ENCODE peak calls at places on chromosomes 1 and 21, in seven cellular contexts. A is CD4-positive, alpha-beta T cell; I is colonic mucosa; T is CD8-positive, alpha-beta T cell; D is heart right ventricle; K is tibial artery; Z is A549. C is an unnamed sample.

GRCh38 chr1:177800386-177801058 is 169.3 kb downstream of the SEC16B start:
- DNase-seq in Z (no peak), T (no peak), A (no peak), I (no peak), D (no peak), K (no peak), C (no peak)

GRCh38 chr1:32172621-32173245 is 6.7 kb upstream of the TXLNA start:
- DNase-seq in D (no peak), A (no peak), T (no peak), Z (no peak), I (no peak), K (no peak), C (no peak)

GRCh38 chr1:93690921-93691789 is 9.5 kb upstream of the BCAR3 start:
- DNase-seq in Z (no peak), K (no peak), I (peak; percentile 43), A (no peak), T (no peak), D (no peak), C (no peak)

GRCh38 chr1:214341918-214342317 is 61.0 kb downstream of the SMYD2 start:
- DNase-seq in K (no peak), Z (no peak), I (no peak), D (no peak), T (no peak), A (no peak), C (no peak)

GRCh38 chr1:116330342-116330652 is 42.7 kb upstream of the ATP1A1 start:
- DNase-seq in T (no peak), D (no peak), I (no peak), K (no peak), A (no peak), Z (no peak), C (no peak)

GRCh38 chr1:188590641-188591040 is 1761.9 kb downstream of the PLA2G4A start:
- DNase-seq in Z (no peak), K (no peak), A (no peak), T (no peak), I (no peak), D (no peak), C (no peak)

GRCh38 chr1:189657715-189658114 is 819.9 kb downstream of the BRINP3 start:
- DNase-seq in T (no peak), D (no peak), A (no peak), I (no peak), Z (peak; percentile 2), K (no peak), C (no peak)

GRCh38 chr1:244319283-244320132 is 132.2 kb downstream of the ADSS2 start:
- DNase-seq in K (no peak), T (peak; percentile 16), Z (no peak), A (no peak), I (no peak), D (no peak), C (no peak)

GRCh38 chr1:8115031-8115768 is 89.1 kb upstream of the ERRFI1 start:
- DNase-seq in T (no peak), Z (no peak), D (no peak), I (no peak), K (no peak), A (no peak), C (no peak)

GRCh38 chr1:79188371-79188770 is 181.8 kb upstream of the ADGRL4 start:
- DNase-seq in K (no peak), Z (no peak), I (no peak), T (no peak), A (no peak), D (no peak), C (no peak)

GRCh38 chr1:214380418-214380817 is 99.5 kb downstream of the SMYD2 start:
- DNase-seq in Z (no peak), T (no peak), K (no peak), D (no peak), A (no peak), I (no peak), C (no peak)

GRCh38 chr1:14733053-14733778 is 134.7 kb downstream of the KAZN start:
- DNase-seq in A (no peak), I (no peak), K (no peak), D (no peak), Z (no peak), T (no peak), C (no peak)

GRCh38 chr1:98277111-98277510 is 356.3 kb upstream of the DPYD start:
- DNase-seq in K (no peak), T (no peak), A (no peak), Z (no peak), I (no peak), D (no peak), C (no peak)

GRCh38 chr1:246838118-246838456 is 93.7 kb downstream of the AHCTF1 start:
- DNase-seq in D (no peak), A (no peak), Z (no peak), T (no peak), K (no peak), I (no peak), C (no peak)

GRCh38 chr1:77282866-77283539 is 1.2 kb downstream of the AK5 start:
- DNase-seq in I (no peak), A (peak; percentile 37), D (no peak), K (no peak), T (no peak), Z (no peak), C (no peak)

GRCh38 chr1:119139393-119139792 is 1.1 kb downstream of the WARS2 start:
- DNase-seq in I (peak; percentile 29), K (no peak), A (no peak), D (no peak), T (peak; percentile 4), Z (no peak), C (no peak)

GRCh38 chr21:20031807-20032206 is 966.4 kb upstream of the NCAM2 start:
- DNase-seq in Z (no peak), A (no peak), K (no peak), I (no peak), T (no peak), D (no peak), C (no peak)
- H3K9me3 ChIP-seq in Z (no peaks in the 10 kb centered on the region), A (no peaks in the 10 kb centered on the region), K (no peaks in the 10 kb centered on the region), I (no peaks in the 10 kb centered on the region), T (no peaks in the 10 kb centered on the region), D (no peaks in the 10 kb centered on the region), C (no peaks in the 10 kb centered on the region)

GRCh38 chr21:17903929-17904639 is 84.9 kb upstream of the C21orf91 start:
- DNase-seq in K (no peak), A (no peak), Z (no peak), T (no peak), D (no peak), I (no peak), C (no peak)

GRCh38 chr21:17900281-17900989 is 81.3 kb upstream of the C21orf91 start:
- DNase-seq in A (no peak), K (no peak), T (no peak), I (no peak), D (peak; percentile 51), Z (no peak), C (no peak)

GRCh38 chr21:17903029-17903806 is 84.1 kb upstream of the C21orf91 start:
- DNase-seq in I (no peak), A (no peak), Z (no peak), D (no peak), T (no peak), K (no peak), C (no peak)

GRCh38 chr21:17901458-17902092 is 82.4 kb upstream of the C21orf91 start:
- DNase-seq in K (no peak), T (no peak), A (no peak), I (no peak), D (no peak), Z (no peak), C (no peak)

DNA sequence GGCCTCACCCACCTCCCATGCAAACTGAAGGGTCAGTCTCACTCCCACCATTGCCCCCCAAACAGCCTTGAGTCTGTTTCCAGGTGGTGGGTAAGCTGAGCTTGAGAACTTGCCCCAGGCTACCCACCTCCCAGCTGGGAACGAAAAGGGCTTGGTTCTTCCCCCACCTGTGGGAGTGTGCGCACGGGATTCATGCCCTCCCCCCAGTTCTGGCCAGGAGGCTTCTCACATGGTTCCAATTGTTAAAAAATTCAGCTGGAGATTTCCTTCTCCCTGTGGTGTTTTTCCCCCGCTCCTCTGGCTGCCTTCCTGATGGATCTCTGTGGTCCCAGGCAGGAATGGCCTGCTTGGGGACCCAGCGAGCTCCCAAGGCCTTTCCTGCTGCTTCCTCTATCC is 81.8 kb upstream of the C21orf91 start:
- DNase-seq in A (no peak), Z (no peak), D (peak; percentile 8), T (no peak), I (no peak), K (no peak), C (no peak)
- H3K9me3 ChIP-seq in A (peaks cover 3% of the 10 kb centered on the region), Z (no peaks in the 10 kb centered on the region), D (peaks cover 3% of the 10 kb centered on the region), T (no peaks in the 10 kb centered on the region), I (no peaks in the 10 kb centered on the region), K (no peaks in the 10 kb centered on the region), C (no peaks in the 10 kb centered on the region)

DNA sequence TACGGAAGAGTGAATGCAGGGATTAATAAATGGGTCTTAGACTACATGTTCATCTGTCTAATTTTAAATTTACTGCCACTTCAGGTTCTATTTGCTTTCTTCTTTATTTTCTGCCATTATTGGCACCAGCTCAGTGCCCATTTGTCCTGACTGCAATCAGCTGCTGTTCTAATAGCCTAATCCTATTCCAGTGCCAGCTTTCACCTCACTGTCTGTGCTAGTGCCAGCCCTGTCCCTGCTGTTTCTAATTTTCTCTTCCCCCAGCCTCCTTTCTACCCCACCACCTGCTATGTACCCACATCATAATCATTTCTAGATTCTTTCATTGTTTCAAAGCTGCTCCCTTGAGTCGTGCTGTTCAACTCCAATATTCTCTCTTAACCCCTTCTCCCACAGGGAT is 86.4 kb downstream of the KCNK1 start:
- DNase-seq in T (no peak), Z (no peak), D (no peak), I (no peak), K (no peak), A (no peak), C (no peak)
- H3K9me3 ChIP-seq in T (no peaks in the 10 kb centered on the region), Z (no peaks in the 10 kb centered on the region), D (peaks cover 5% of the 10 kb centered on the region), I (no peaks in the 10 kb centered on the region), K (no peaks in the 10 kb centered on the region), A (no peaks in the 10 kb centered on the region), C (no peaks in the 10 kb centered on the region)

GRCh38 chr1:4613606-4614370 is 40.6 kb upstream of the AJAP1 start:
- DNase-seq in Z (no peak), K (no peak), D (no peak), T (no peak), A (no peak), I (no peak), C (no peak)

GRCh38 chr1:4614371-4615137 is 39.9 kb upstream of the AJAP1 start:
- DNase-seq in A (no peak), K (no peak), D (no peak), I (no peak), T (no peak), Z (no peak), C (no peak)

GRCh38 chr1:4615138-4615470 is 39.3 kb upstream of the AJAP1 start:
- DNase-seq in A (no peak), Z (no peak), I (no peak), K (no peak), D (no peak), T (no peak), C (no peak)

GRCh38 chr1:4612991-4613390 is 41.4 kb upstream of the AJAP1 start:
- DNase-seq in I (no peak), K (no peak), Z (no peak), A (no peak), T (no peak), D (no peak), C (no peak)

GRCh38 chr1:4611708-4612349 is 42.6 kb upstream of the AJAP1 start:
- DNase-seq in Z (no peak), K (no peak), T (no peak), D (no peak), I (no peak), A (no peak), C (no peak)
- H3K9me3 ChIP-seq in Z (peaks cover 4% of the 10 kb centered on the region), K (peaks cover 12% of the 10 kb centered on the region), T (peaks cover 9% of the 10 kb centered on the region), D (peaks cover 27% of the 10 kb centered on the region), I (no peaks in the 10 kb centered on the region), A (peaks cover 17% of the 10 kb centered on the region), C (no peaks in the 10 kb centered on the region)

GRCh38 chr1:227718932-227719331 is 16.2 kb downstream of the JMJD4 start:
- DNase-seq in A (no peak), D (no peak), Z (no peak), K (no peak), I (no peak), T (no peak), C (no peak)
- H3K9me3 ChIP-seq in A (peaks cover 38% of the 10 kb centered on the region), D (peaks cover 94% of the 10 kb centered on the region), Z (peaks cover 61% of the 10 kb centered on the region), K (peaks cover 56% of the 10 kb centered on the region), I (no peaks in the 10 kb centered on the region), T (peaks cover 13% of the 10 kb centered on the region), C (peaks cover 10% of the 10 kb centered on the region)